ENCODE peak calls at places on chromosomes 12 and 14, in four cellular contexts. Q is GM12878, D is K562, Y is HepG2. I is an unnamed sample.

GRCh38 chr14:91143862-91144261 is 30.0 kb downstream of the DGLUCY start:
- DNase-seq in Q (no peak), D (no peak), Y (no peak), I (no peak)

GRCh38 chr14:67241416-67242362 is at the start of gene PALS1:
- DNase-seq in Q (peak), D (peak), Y (peak), I (peak)

GRCh38 chr12:99600388-99600787 is 47.2 kb upstream of the GARIN6 start:
- DNase-seq in Q (peak), D (no peak), Y (no peak), I (no peak)

GRCh38 chr12:93979189-93979588 is 169.2 kb upstream of the PLXNC1 start:
- DNase-seq in Q (peak), D (peak), Y (no peak), I (no peak)

GRCh38 chr14:18656627-18657026 is 55.7 kb downstream of the OR11H12 start:
- DNase-seq in Q (no peak), D (no peak), Y (no peak), I (no peak)

GRCh38 chr14:100592972-100593371 is 5.8 kb upstream of the BEGAIN start:
- DNase-seq in Q (no peak), D (no peak), Y (no peak), I (no peak)

GRCh38 chr14:53715390-53715730 is 241.3 kb downstream of the BMP4 start:
- DNase-seq in Q (no peak), D (no peak), Y (peak), I (peak)

GRCh38 chr14:95504135-95505029 is 12.1 kb downstream of the SYNE3 start:
- DNase-seq in Q (no peak), D (no peak), Y (no peak), I (no peak)

GRCh38 chr12:132560831-132561783 is 49.3 kb downstream of the LRCOL1 start:
- DNase-seq in Q (peak), D (peak), Y (peak), I (peak)

GRCh38 chr12:77299001-77299400 is 233.6 kb upstream of the E2F7 start:
- DNase-seq in Q (no peak), D (no peak), Y (no peak), I (no peak)

DNA sequence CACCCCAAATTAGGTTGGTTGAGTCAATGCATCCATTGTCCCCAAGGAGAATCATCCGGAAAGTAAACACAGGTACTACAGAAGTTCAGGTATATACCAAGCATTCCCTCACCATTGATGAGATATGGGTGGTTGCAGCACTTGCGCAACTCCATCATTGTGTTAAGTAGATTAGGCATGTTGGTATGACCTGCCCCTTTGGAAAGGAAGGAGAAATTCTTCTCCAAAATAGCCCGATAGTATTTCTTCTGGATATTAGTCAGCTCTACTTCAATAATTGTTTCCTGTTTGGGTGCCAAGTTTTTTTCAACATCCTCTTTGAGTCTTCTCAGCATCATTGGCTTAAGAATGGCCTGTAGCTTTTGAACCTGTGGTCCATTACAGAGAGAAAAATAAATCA is 21.3 kb upstream of the SUPT16H start:
- DNase-seq in Q (no peak), D (no peak), Y (no peak), I (no peak)
- TF ChIP-seq EP300 in Q (no peak), D (no peak), Y (no peak), I (no peak)

GRCh38 chr14:30655124-30655523 is 33.0 kb downstream of the SCFD1 start:
- DNase-seq in Q (no peak), D (no peak), Y (no peak), I (no peak)
- TF ChIP-seq JUNB in Q (no peak), D (no peak), Y (peak), I (no peak)

DNA sequence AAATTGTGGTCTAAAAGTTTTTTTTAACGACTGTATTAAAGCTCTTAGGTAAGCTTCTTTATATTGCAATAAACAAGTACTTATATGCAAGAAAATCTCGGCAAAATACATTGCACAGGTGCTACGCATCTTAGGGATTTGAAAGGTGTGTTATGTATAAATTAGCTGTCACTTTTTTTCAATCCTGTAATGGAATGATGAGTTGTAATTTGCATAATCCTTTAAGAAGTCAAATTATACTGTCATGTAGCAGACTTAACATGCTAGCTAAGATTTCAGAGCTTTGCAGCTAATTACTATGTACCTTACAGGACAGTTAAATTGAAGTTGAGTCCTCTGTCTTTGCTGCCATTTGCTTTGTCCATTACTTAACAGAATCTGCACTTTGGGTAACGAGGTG is 117.5 kb downstream of the NPAS3 start:
- DNase-seq in Q (no peak), D (no peak), Y (no peak), I (no peak)
- TF ChIP-seq EP300 in Q (no peak), D (no peak), Y (no peak), I (no peak)

GRCh38 chr12:60173213-60174170 is 577.7 kb downstream of the SLC16A7 start:
- DNase-seq in Q (no peak), D (peak), Y (no peak), I (no peak)
- TF ChIP-seq JUNB in Q (no peak), D (no peak), Y (no peak), I (no peak)